ENCODE peak calls at places on chromosome 1, in nine cellular contexts. U is stomach, C is vagina, X is GM12892, T is breast epithelium, E is HepG2, A is esophagus muscularis mucosa, Z is endothelial cell of umbilical vein, M is suprapubic skin. G is an unnamed sample.

GRCh38 chr1:200981278-200981677 is 42.2 kb downstream of the KIF21B start:
- DNase-seq in U (no peak), C (no peak), X (no peak), T (no peak), E (no peak), A (no peak), Z (no peak), M (no peak), G (no peak)

GRCh38 chr1:20355828-20356735 is 65.4 kb downstream of the VWA5B1 start:
- DNase-seq in U (no peak), C (no peak), X (no peak), T (peak), E (no peak), A (no peak), Z (no peak), M (no peak), G (peak)

GRCh38 chr1:117059334-117059677 is 820 bp upstream of the TTF2 start:
- DNase-seq in U (peak), C (no peak), X (peak), T (peak), E (peak), A (peak), Z (no peak), M (no peak), G (no peak)

GRCh38 chr1:223343692-223344091 is 20.3 kb downstream of the SUSD4 start:
- DNase-seq in U (peak), C (no peak), X (no peak), T (no peak), E (no peak), A (no peak), Z (no peak), M (no peak), G (no peak)

GRCh38 chr1:211788626-211789025 is 41.9 kb downstream of the LPGAT1 start:
- DNase-seq in U (no peak), C (no peak), X (no peak), T (no peak), E (no peak), A (no peak), Z (no peak), M (no peak), G (no peak)

GRCh38 chr1:65995928-65996327 is 203.2 kb downstream of the PDE4B start:
- DNase-seq in U (no peak), C (no peak), X (no peak), T (no peak), E (no peak), A (no peak), Z (no peak), M (no peak), G (no peak)

GRCh38 chr1:201310986-201311355 is 27.7 kb downstream of the PKP1 start:
- DNase-seq in U (no peak), C (no peak), X (no peak), T (peak), E (no peak), A (no peak), Z (no peak), M (no peak), G (no peak)

GRCh38 chr1:115278241-115278640 is 59.8 kb downstream of the NGF start:
- DNase-seq in U (no peak), C (no peak), X (no peak), T (no peak), E (no peak), A (no peak), Z (no peak), M (no peak), G (no peak)

GRCh38 chr1:119787776-119788175 is 19.1 kb upstream of the HMGCS2 start:
- DNase-seq in U (no peak), C (no peak), X (no peak), T (no peak), E (no peak), A (peak), Z (no peak), M (no peak), G (no peak)

GRCh38 chr1:26321315-26322041 is 3.7 kb downstream of the CD52 start:
- DNase-seq in U (peak), C (peak), X (peak), T (peak), E (peak), A (peak), Z (peak), M (peak), G (peak)

GRCh38 chr1:3553166-3553939 is 58.0 kb downstream of the MEGF6 start:
- DNase-seq in U (no peak), C (peak), X (no peak), T (peak), E (no peak), A (no peak), Z (no peak), M (no peak), G (no peak)
- TF ChIP-seq POLR2AphosphoS5 in U (no peak), C (peak), X (no peak), T (no peak), E (no peak), A (no peak), Z (no peak), M (no peak), G (peak)

GRCh38 chr1:165631403-165632151 is 543 bp downstream of the MGST3 start:
- DNase-seq in U (peak), C (no peak), X (no peak), T (peak), E (no peak), A (no peak), Z (peak), M (peak), G (peak)
- TF ChIP-seq POLR2A in U (no peak), C (no peak), X (no peak), T (no peak), E (no peak), A (no peak), Z (no peak), M (no peak), G (no peak)

GRCh38 chr1:227799756-227800155 is 15.7 kb upstream of the PRSS38 start:
- DNase-seq in U (no peak), C (no peak), X (no peak), T (no peak), E (no peak), A (no peak), Z (no peak), M (no peak), G (no peak)

GRCh38 chr1:227803933-227804332 is 11.5 kb upstream of the PRSS38 start:
- DNase-seq in U (no peak), C (no peak), X (no peak), T (no peak), E (no peak), A (no peak), Z (no peak), M (no peak), G (no peak)

GRCh38 chr1:227808566-227808965 is 6.9 kb upstream of the PRSS38 start:
- DNase-seq in U (no peak), C (no peak), X (no peak), T (no peak), E (no peak), A (no peak), Z (no peak), M (no peak), G (no peak)

GRCh38 chr1:227809026-227809425 is 6.4 kb upstream of the PRSS38 start:
- DNase-seq in U (no peak), C (no peak), X (no peak), T (no peak), E (no peak), A (no peak), Z (no peak), M (no peak), G (no peak)

DNA sequence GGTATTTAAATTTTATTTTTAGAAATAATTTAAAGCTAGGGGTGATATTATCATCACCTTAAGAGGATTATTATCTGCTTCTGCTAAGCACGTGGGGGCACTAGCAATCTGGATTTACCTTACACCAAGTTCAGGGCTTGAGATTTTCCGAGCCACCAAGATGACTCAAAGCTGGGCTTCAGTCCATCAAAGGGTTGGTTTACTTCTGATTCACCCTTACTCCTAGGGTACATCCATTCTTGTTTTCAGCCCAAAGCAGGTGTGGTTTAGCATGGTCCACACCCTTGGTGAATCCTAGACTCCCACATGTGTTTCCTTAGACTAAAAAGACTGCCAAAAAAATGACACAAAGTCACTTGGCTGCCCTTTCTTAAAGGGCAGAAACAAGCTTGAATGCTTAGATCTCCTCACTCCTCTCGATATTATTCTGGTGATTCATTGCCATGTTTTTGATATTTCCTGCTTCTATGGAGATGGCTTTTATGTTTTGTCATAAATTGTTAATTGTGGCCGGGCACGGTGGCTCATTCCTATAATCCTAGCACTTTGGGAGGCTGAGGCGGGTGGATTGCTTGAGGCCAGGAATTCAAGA is 9.8 kb upstream of the PRSS38 start:
- DNase-seq in U (no peak), C (no peak), X (no peak), T (no peak), E (no peak), A (no peak), Z (no peak), M (no peak), G (no peak)
- TF ChIP-seq POLR2AphosphoS5 in U (no peak), C (peak), X (no peak), T (no peak), E (no peak), A (peak), Z (no peak), M (no peak), G (no peak)

GRCh38 chr1:30824736-30825429 is 67.3 kb upstream of the LAPTM5 start:
- DNase-seq in U (no peak), C (no peak), X (no peak), T (no peak), E (no peak), A (no peak), Z (no peak), M (no peak), G (no peak)

GRCh38 chr1:30822006-30822405 is 64.4 kb upstream of the LAPTM5 start:
- DNase-seq in U (no peak), C (no peak), X (no peak), T (no peak), E (peak), A (no peak), Z (no peak), M (no peak), G (no peak)

GRCh38 chr1:30823627-30823968 is 66.0 kb upstream of the LAPTM5 start:
- DNase-seq in U (no peak), C (no peak), X (no peak), T (no peak), E (no peak), A (no peak), Z (peak), M (no peak), G (no peak)

GRCh38 chr1:30822966-30823581 is 65.5 kb upstream of the LAPTM5 start:
- DNase-seq in U (no peak), C (no peak), X (no peak), T (peak), E (no peak), A (no peak), Z (no peak), M (no peak), G (no peak)

GRCh38 chr1:30823969-30824735 is 66.6 kb upstream of the LAPTM5 start:
- DNase-seq in U (peak), C (peak), X (peak), T (peak), E (peak), A (peak), Z (peak), M (peak), G (peak)
- TF ChIP-seq POLR2A in U (no peak), C (peak), X (no peak), T (peak), E (no peak), A (peak), Z (peak), M (no peak), G (peak)

DNA sequence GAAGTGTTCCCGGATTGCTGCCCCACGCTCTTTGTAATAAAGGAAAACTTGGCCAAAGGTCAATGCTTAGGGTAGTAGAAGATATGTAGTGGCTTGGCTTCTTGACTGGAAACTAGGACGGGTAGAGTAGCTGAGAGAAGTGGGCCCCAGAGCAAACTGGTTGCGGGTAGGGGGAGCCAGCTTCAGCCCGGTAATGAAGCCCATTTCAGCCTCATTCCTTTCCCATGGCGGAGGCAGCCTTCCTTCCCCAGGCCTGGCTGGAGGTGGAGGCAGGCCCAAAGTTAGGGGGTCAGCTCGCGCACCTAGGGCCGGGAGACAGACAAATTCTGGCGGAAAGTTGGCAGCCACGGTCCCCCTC is 374 bp upstream of the NEXN start:
- DNase-seq in U (no peak), C (no peak), X (peak), T (no peak), E (peak), A (no peak), Z (no peak), M (no peak), G (no peak)
- TF ChIP-seq POLR2AphosphoS5 in U (no peak), C (no peak), X (no peak), T (no peak), E (no peak), A (no peak), Z (no peak), M (no peak), G (no peak)

G was measured in sigmoid colon.